ENCODE peak calls at places on chromosomes 3 and 15, in eight cellular contexts. M is HL-60, C is foreskin fibroblast, T is renal cortical epithelial cell, F is iPS DF 19.7, A is cardiac muscle cell, U is NCI-H345, V is Right ventricle myocardium superior. Y is an unnamed sample.

GRCh38 chr3:161560006-161560637 is 63.5 kb downstream of the OTOL1 start:
- DNase-seq in U (peak; percentile 47), C (peak; percentile 82), M (no peak), T (peak; percentile 22), V (peak; percentile 40), A (peak; percentile 57), F (no peak), Y (peak; percentile 60)

GRCh38 chr3:51704511-51704950 is 2.3 kb upstream of the GRM2 start:
- DNase-seq in M (no peak), T (no peak), V (peak; percentile 10), A (no peak), F (no peak), C (no peak), U (no peak), Y (no peak)

GRCh38 chr15:63545520-63545919 is 41.1 kb downstream of the USP3 start:
- DNase-seq in F (no peak), T (no peak), M (no peak), V (no peak), U (no peak), C (no peak), A (no peak), Y (no peak)

GRCh38 chr3:195458188-195458800 is 15.5 kb upstream of the ACAP2 start:
- DNase-seq in M (no peak), V (no peak), U (no peak), A (peak; percentile 75), C (peak; percentile 10), F (no peak), T (no peak), Y (no peak)

GRCh38 chr3:49928511-49929017 is 1.0 kb downstream of the MON1A start:
- DNase-seq in V (no peak), A (no peak), C (no peak), T (no peak), U (no peak), F (no peak), M (no peak), Y (no peak)

GRCh38 chr3:18234717-18235335 is 190.3 kb downstream of the SATB1 start:
- DNase-seq in F (no peak), T (peak; percentile 24), U (peak; percentile 49), C (no peak), A (peak; percentile 21), V (peak; percentile 47), M (no peak), Y (no peak)

GRCh38 chr3:128815318-128816064 is 63.9 kb upstream of the ACAD9 start:
- DNase-seq in A (no peak), T (no peak), V (no peak), C (no peak), U (no peak), F (no peak), M (no peak), Y (no peak)

GRCh38 chr3:195319060-195319459 is 48.1 kb upstream of the XXYLT1 start:
- DNase-seq in V (no peak), A (no peak), T (no peak), M (no peak), U (no peak), F (no peak), C (no peak), Y (no peak)

GRCh38 chr3:61537366-61537765 is 24.0 kb upstream of the PTPRG start:
- DNase-seq in F (no peak), C (no peak), A (peak; percentile 74), U (peak; percentile 4), T (peak; percentile 69), M (no peak), V (no peak), Y (no peak)

GRCh38 chr15:31934821-31935220 is 95.5 kb upstream of the CHRNA7 start:
- DNase-seq in U (no peak), A (no peak), T (no peak), M (no peak), V (no peak), F (no peak), C (no peak), Y (no peak)

GRCh38 chr3:55485208-55485791 is 1.8 kb downstream of the WNT5A start:
- DNase-seq in M (peak; percentile 14), C (peak; percentile 96), A (peak; percentile 89), U (peak; percentile 72), V (peak; percentile 84), F (no peak), T (peak; percentile 43), Y (no peak)

GRCh38 chr3:72798552-72799195 is 49.6 kb downstream of the SHQ1 start:
- DNase-seq in A (peak; percentile 11), U (no peak), C (peak; percentile 28), M (no peak), F (no peak), V (no peak), T (no peak), Y (no peak)

GRCh38 chr3:181252626-181253025 is 263.1 kb upstream of the DNAJC19 start:
- DNase-seq in U (peak; percentile 67), V (no peak), A (no peak), F (no peak), C (no peak), M (no peak), T (no peak), Y (no peak)

GRCh38 chr15:98547255-98547654 is 101.1 kb upstream of the IGF1R start:
- DNase-seq in T (no peak), A (no peak), F (no peak), V (no peak), U (no peak), C (peak; percentile 39), M (no peak), Y (no peak)

GRCh38 chr3:135908225-135908624 is 57.3 kb upstream of the PPP2R3A start:
- DNase-seq in F (no peak), U (no peak), V (no peak), C (no peak), A (no peak), M (no peak), T (peak; percentile 27), Y (no peak)

GRCh38 chr15:78049691-78050440 is 27.6 kb downstream of the TBC1D2B start:
- DNase-seq in U (no peak), V (no peak), T (no peak), F (no peak), M (peak; percentile 65), C (peak; percentile 94), A (peak; percentile 67), Y (no peak)

GRCh38 chr3:38616658-38617057 is 32.8 kb downstream of the SCN5A start:
- DNase-seq in T (no peak), U (no peak), V (no peak), M (no peak), C (no peak), F (no peak), A (no peak), Y (no peak)

Y was measured in iPS DF 6.9.